ENCODE peak calls at places on chromosomes 3 and 15, in four cellular contexts. C is HepG2, K is K562, A is GM12878. Y is an unnamed sample.

GRCh38 chr3:36429986-36430485 is 49.7 kb downstream of the STAC start:
- DNase-seq in C (no peak), K (no peak), A (no peak), Y (no peak)

GRCh38 chr3:122356402-122356801 is 26.6 kb downstream of the MIX23 start:
- DNase-seq in C (peak; percentile 57), K (peak; percentile 39), A (no peak), Y (peak; percentile 56)

GRCh38 chr15:89378699-89379422 is 44.2 kb upstream of the POLG start:
- DNase-seq in C (no peak), K (no peak), A (no peak), Y (no peak)

GRCh38 chr3:191331443-191331842 is 1.1 kb upstream of the UTS2B start:
- DNase-seq in C (no peak), K (peak; percentile 1), A (no peak), Y (no peak)

GRCh38 chr3:58296269-58296668 is 9.8 kb upstream of the RPP14 start:
- DNase-seq in C (no peak), K (no peak), A (no peak), Y (no peak)

GRCh38 chr3:37189109-37189508 is 14.7 kb upstream of the LRRFIP2 start:
- DNase-seq in C (no peak), K (no peak), A (no peak), Y (no peak)

GRCh38 chr3:126051741-126052140 is 32.2 kb downstream of the SLC41A3 start:
- DNase-seq in C (no peak), K (no peak), A (no peak), Y (no peak)

GRCh38 chr15:66229790-66230460 is 23.6 kb downstream of the MEGF11 start:
- DNase-seq in C (no peak), K (no peak), A (no peak), Y (no peak)

GRCh38 chr3:171569571-171570132 is 109.4 kb upstream of the TNIK start:
- DNase-seq in C (no peak), K (peak; percentile 34), A (no peak), Y (no peak)

GRCh38 chr15:73959801-73960200 is 32.3 kb downstream of the STOML1 start:
- DNase-seq in C (no peak), K (no peak), A (no peak), Y (no peak)

GRCh38 chr15:37015025-37015424 is 85.3 kb downstream of the MEIS2 start:
- DNase-seq in C (no peak), K (no peak), A (no peak), Y (no peak)

GRCh38 chr3:134753999-134754742 is 40.9 kb upstream of the EPHB1 start:
- DNase-seq in C (no peak), K (no peak), A (no peak), Y (peak; percentile 37)

GRCh38 chr15:72491768-72492167 is 17.6 kb downstream of the ARIH1 start:
- DNase-seq in C (no peak), K (no peak), A (no peak), Y (no peak)

GRCh38 chr15:58329781-58330467 is 101.9 kb upstream of the LIPC start:
- DNase-seq in C (no peak), K (no peak), A (no peak), Y (no peak)

GRCh38 chr3:57011022-57011421 is 49.4 kb upstream of the SPATA12 start:
- DNase-seq in C (no peak), K (no peak), A (no peak), Y (no peak)

GRCh38 chr3:126599101-126599500 is 40.4 kb upstream of the C3orf22 start:
- DNase-seq in C (no peak), K (no peak), A (no peak), Y (no peak)

GRCh38 chr3:59660852-59661624 is 611.2 kb upstream of the CFAP20DC start:
- DNase-seq in C (no peak), K (no peak), A (no peak), Y (no peak)

GRCh38 chr3:153055217-153055616 is 106.8 kb upstream of the RAP2B start:
- DNase-seq in C (no peak), K (no peak), A (no peak), Y (no peak)

GRCh38 chr3:100927775-100928174 is 65.4 kb downstream of the ABI3BP start:
- DNase-seq in C (no peak), K (no peak), A (no peak), Y (no peak)

GRCh38 chr3:185677146-185677829 is 91.2 kb downstream of the SENP2 start:
- DNase-seq in C (peak; percentile 56), K (peak; percentile 57), A (no peak), Y (no peak)

GRCh38 chr15:69595009-69595825 is 142.6 kb downstream of the RPLP1 start:
- DNase-seq in C (no peak), K (no peak), A (no peak), Y (no peak)

GRCh38 chr15:37765809-37766208 is 168.6 kb upstream of the TMCO5A start:
- DNase-seq in C (no peak), K (no peak), A (no peak), Y (no peak)

GRCh38 chr3:106068386-106068785 is 199.6 kb upstream of the CBLB start:
- DNase-seq in C (no peak), K (no peak), A (no peak), Y (no peak)

GRCh38 chr15:39595621-39596221 is 14.8 kb downstream of the THBS1 start:
- DNase-seq in C (no peak), K (no peak), A (no peak), Y (no peak)

GRCh38 chr15:90597477-90598052 is 67.8 kb downstream of the CRTC3 start:
- DNase-seq in C (no peak), K (no peak), A (peak; percentile 68), Y (no peak)

GRCh38 chr3:171862993-171863521 is 19.9 kb downstream of the TMEM212 start:
- DNase-seq in C (peak; percentile 58), K (no peak), A (no peak), Y (no peak)

GRCh38 chr3:168514252-168514651 is 418.5 kb upstream of the GOLIM4 start:
- DNase-seq in C (no peak), K (no peak), A (no peak), Y (no peak)

GRCh38 chr3:138950006-138950644 is 3.1 kb downstream of the FOXL2NB start:
- DNase-seq in C (no peak), K (no peak), A (no peak), Y (peak; percentile 73)

GRCh38 chr15:94844188-94844532 is 612.8 kb downstream of the MCTP2 start:
- DNase-seq in C (peak; percentile 19), K (no peak), A (no peak), Y (no peak)

GRCh38 chr3:5202267-5202666 is 14.8 kb downstream of the EDEM1 start:
- DNase-seq in C (no peak), K (no peak), A (no peak), Y (no peak)

GRCh38 chr3:55897573-55898224 is 410.6 kb upstream of the WNT5A start:
- DNase-seq in C (no peak), K (no peak), A (no peak), Y (no peak)

GRCh38 chr3:99330281-99330680 is 308.1 kb upstream of the COL8A1 start:
- DNase-seq in C (no peak), K (no peak), A (no peak), Y (no peak)

GRCh38 chr3:5226783-5227182 is 39.3 kb downstream of the EDEM1 start:
- DNase-seq in C (peak; percentile 5), K (peak; percentile 41), A (no peak), Y (no peak)

GRCh38 chr15:28191832-28192231 is 92.7 kb upstream of the OCA2 start:
- DNase-seq in C (no peak), K (no peak), A (no peak), Y (no peak)

GRCh38 chr3:131390331-131390730 is 8.8 kb downstream of the NUDT16 start:
- DNase-seq in C (no peak), K (no peak), A (no peak), Y (no peak)

GRCh38 chr15:60582370-60583036 is 103.6 kb upstream of the ICE2 start:
- DNase-seq in C (peak; percentile 45), K (no peak), A (no peak), Y (no peak)
- TF ChIP-seq CBX5 in C (no peak), K (no peak), A (no peak), Y (no peak)

GRCh38 chr15:85750319-85750806 is 44.4 kb downstream of the KLHL25 start:
- DNase-seq in C (no peak), K (no peak), A (no peak), Y (no peak)
- TF ChIP-seq CBX5 in C (no peak), K (no peak), A (no peak), Y (no peak)

DNA sequence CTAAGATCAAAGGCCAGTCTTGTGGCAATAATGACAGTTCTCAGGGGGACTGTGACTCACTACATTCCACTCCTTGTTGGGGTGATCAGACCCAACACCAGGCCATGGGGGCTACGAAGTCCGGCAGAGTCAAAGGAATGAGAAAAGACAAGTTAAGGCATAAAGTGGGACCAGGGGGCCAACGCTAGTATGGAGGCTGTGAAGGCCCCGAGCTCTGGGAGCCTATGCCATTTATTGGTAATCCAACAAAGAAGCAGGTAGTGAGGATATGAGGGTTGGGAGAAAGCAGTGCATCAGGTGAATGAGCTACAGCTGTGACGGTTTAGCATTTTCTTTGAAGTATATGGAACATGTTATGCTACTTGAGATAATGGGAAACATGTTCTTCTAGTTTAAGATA is 104.4 kb upstream of the C2CD4B start:
- DNase-seq in C (no peak), K (no peak), A (no peak), Y (no peak)
- TF ChIP-seq CBX5 in C (no peak), K (peak; percentile 34), A (no peak), Y (peak; percentile 67)

GRCh38 chr15:55279746-55280351 is 9.8 kb downstream of the RAB27A start:
- DNase-seq in C (peak; percentile 62), K (peak; percentile 70), A (peak; percentile 96), Y (no peak)
- TF ChIP-seq CBX5 in C (no peak), K (no peak), A (peak; percentile 89), Y (no peak)

Y was measured in H1.